ENCODE peak calls at places on chromosomes 13 and 19, in six cellular contexts. I is mucosa of descending colon; S is left ventricle myocardium superior; K is activated CD8-positive, alpha-beta memory T cell treated with anti-CD3 and anti-CD28 coated beads for 1 hour; F is hippocampal formation; Q is skeletal muscle cell. O is an unnamed sample.

GRCh38 chr13:84121456-84121855 is 239.2 kb upstream of the SLITRK1 start:
- DNase-seq in I (no peak), S (no peak), K (no peak), F (no peak), Q (peak), O (no peak)

GRCh38 chr19:2974342-2974932 is 2.9 kb upstream of the TLE6 start:
- DNase-seq in I (no peak), S (peak), K (no peak), F (no peak), Q (no peak), O (no peak)

GRCh38 chr13:98285317-98285716 is 108.2 kb upstream of the RNF113B start:
- DNase-seq in I (no peak), S (no peak), K (no peak), F (no peak), Q (no peak), O (no peak)

GRCh38 chr19:12723643-12724426 is at the start of gene TNPO2:
- DNase-seq in I (peak), S (peak), K (peak), F (peak), Q (no peak), O (no peak)

GRCh38 chr13:50715402-50716146 is 127.9 kb downstream of the DLEU7 start:
- DNase-seq in I (peak), S (peak), K (no peak), F (peak), Q (no peak), O (no peak)

GRCh38 chr13:114118086-114118762 is 14.2 kb downstream of the RASA3 start:
- DNase-seq in I (peak), S (peak), K (no peak), F (no peak), Q (no peak), O (no peak)

GRCh38 chr13:24670927-24671326 is 9.3 kb upstream of the ATP12A start:
- DNase-seq in I (no peak), S (no peak), K (no peak), F (no peak), Q (no peak), O (no peak)

GRCh38 chr13:26585136-26585535 is 27.7 kb downstream of the WASF3 start:
- DNase-seq in I (no peak), S (no peak), K (no peak), F (no peak), Q (peak), O (no peak)

GRCh38 chr19:1619703-1620102 is 14.4 kb upstream of the UQCR11 start:
- DNase-seq in I (no peak), S (peak), K (no peak), F (no peak), Q (no peak), O (no peak)

GRCh38 chr13:84137292-84137691 is 255.0 kb upstream of the SLITRK1 start:
- DNase-seq in I (no peak), S (no peak), K (peak), F (no peak), Q (no peak), O (no peak)

GRCh38 chr19:5953034-5953589 is 24.8 kb downstream of the RANBP3 start:
- DNase-seq in I (no peak), S (no peak), K (no peak), F (no peak), Q (no peak), O (no peak)

O was measured in HS-27A.